ENCODE peak calls at places on chromosomes 12 and 14, in four cellular contexts. C is stomach, X is sigmoid colon, Z is HepG2. L is an unnamed sample.

GRCh38 chr12:89671469-89671868 is 37.2 kb downstream of the ATP2B1 start:
- DNase-seq in C (no peak), X (no peak), Z (no peak), L (no peak)

GRCh38 chr14:102973706-102974280 is 51.3 kb downstream of the AMN start:
- DNase-seq in C (no peak), X (no peak), Z (no peak), L (no peak)

GRCh38 chr14:51848120-51848519 is 12.3 kb upstream of the GNG2 start:
- DNase-seq in C (no peak), X (no peak), Z (no peak), L (no peak)

GRCh38 chr12:129973236-129973961 is 69.6 kb upstream of the TMEM132D start:
- DNase-seq in C (no peak), X (no peak), Z (no peak), L (no peak)

GRCh38 chr14:26217778-26218177 is 380.1 kb downstream of the NOVA1 start:
- DNase-seq in C (no peak), X (no peak), Z (no peak), L (no peak)

GRCh38 chr14:103310576-103311095 is 23.4 kb upstream of the EIF5 start:
- DNase-seq in C (no peak), X (no peak), Z (no peak), L (no peak)

GRCh38 chr12:57604454-57605307 is at the start of gene DTX3:
- DNase-seq in C (no peak), X (peak; percentile 81), Z (no peak), L (peak; percentile 40)

GRCh38 chr14:45135181-45135580 is 549 bp upstream of the FANCM start:
- DNase-seq in C (no peak), X (no peak), Z (no peak), L (no peak)

GRCh38 chr12:63196168-63196567 is 45.2 kb upstream of the AVPR1A start:
- DNase-seq in C (no peak), X (no peak), Z (no peak), L (no peak)

GRCh38 chr12:12224240-12224940 is 42.5 kb downstream of the LRP6 start:
- DNase-seq in C (no peak), X (no peak), Z (no peak), L (no peak)

GRCh38 chr12:46386360-46386867 is 13.8 kb upstream of the SLC38A2 start:
- DNase-seq in C (no peak), X (no peak), Z (peak; percentile 94), L (no peak)

GRCh38 chr12:103848917-103849491 is 8.0 kb upstream of the NT5DC3 start:
- DNase-seq in C (no peak), X (peak; percentile 92), Z (no peak), L (no peak)
- TF ChIP-seq EP300 in C (no peak), X (peak; percentile 99), Z (no peak), L (no peak)

GRCh38 chr12:93570552-93571359 is 1.7 kb upstream of the SOCS2 start:
- DNase-seq in C (peak; percentile 95), X (peak; percentile 99), Z (peak; percentile 53), L (peak; percentile 96)
- TF ChIP-seq POLR2AphosphoS5 in C (peak; percentile 98), X (peak; percentile 90), Z (no peak), L (peak; percentile 95)

GRCh38 chr14:80705241-80705980 is 236.1 kb downstream of the CEP128 start:
- DNase-seq in C (no peak), X (no peak), Z (no peak), L (no peak)
- TF ChIP-seq EP300 in C (no peak), X (no peak), Z (no peak), L (no peak)

GRCh38 chr14:56423591-56423991 is 156.0 kb upstream of the TMEM260 start:
- DNase-seq in C (no peak), X (no peak), Z (no peak), L (no peak)
- TF ChIP-seq POLR2AphosphoS5 in C (no peak), X (no peak), Z (no peak), L (no peak)

DNA sequence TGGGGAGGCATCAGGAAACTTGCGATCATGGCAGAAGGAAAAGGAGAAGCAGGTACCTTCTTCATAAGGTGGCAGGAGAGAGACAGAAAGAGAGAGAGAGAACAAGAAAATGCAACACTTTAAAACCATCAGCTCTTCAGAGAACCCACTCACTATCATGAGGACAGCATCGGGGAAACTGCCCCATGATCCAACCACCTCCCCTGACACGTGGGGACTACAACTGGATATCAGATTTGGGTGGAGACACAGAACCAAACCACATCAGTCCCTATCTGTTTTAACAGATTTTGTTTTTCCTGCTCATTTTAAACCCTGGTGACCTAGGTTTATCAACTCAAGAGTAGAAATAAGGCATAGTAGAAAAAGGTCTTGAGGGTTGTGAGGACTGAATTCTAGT is 210.1 kb upstream of the PLXNC1 start:
- DNase-seq in C (no peak), X (no peak), Z (no peak), L (no peak)
- TF ChIP-seq EP300 in C (no peak), X (no peak), Z (no peak), L (no peak)

DNA sequence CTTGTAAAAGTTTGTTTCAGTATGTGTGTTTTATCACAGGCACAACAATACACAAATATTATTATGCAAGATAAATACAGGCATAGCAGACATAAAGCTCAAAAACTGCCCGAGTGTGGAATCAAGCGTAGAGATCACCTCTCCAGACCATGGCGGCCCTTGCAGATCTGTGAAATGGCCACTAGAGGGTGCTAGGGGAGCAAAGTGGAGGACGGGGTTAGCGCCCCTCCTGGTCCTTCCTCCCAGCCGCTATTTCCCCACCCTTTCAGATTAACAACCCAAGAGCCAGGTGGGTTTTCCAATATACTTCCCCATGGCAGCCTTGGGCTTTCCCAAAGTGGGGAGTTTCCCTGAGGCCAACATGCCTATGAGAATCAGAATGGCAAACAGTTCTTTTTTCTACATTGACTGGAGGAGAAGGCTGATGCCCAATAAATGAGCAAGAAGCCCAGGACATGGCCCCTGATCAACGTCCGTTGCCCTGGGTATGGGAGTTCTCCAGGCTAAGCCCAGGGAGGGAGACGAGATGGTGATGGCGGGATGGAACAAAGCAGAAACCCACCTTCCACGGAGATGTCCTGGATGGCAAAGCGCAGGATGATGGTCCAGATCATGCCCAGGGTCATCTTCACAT is 67.4 kb downstream of the ACTN1 start:
- DNase-seq in C (peak; percentile 78), X (peak; percentile 91), Z (peak; percentile 74), L (peak; percentile 70)
- TF ChIP-seq POLR2AphosphoS5 in C (no peak), X (peak; percentile 50), Z (no peak), L (no peak)

L was measured in upper lobe of left lung.